ENCODE peak calls at places on chromosome 2, in four cellular contexts. R is aorta; A is stimulated activated CD8-positive, alpha-beta memory T cell treated with anti-CD3 and anti-CD28 coated beads, Interleukin-12 subunit alpha, Interleukin-12 subunit beta, amount 100 ng/mL, for 4 hours; T is AG08396. S is an unnamed sample.

GRCh38 chr2:52473526-52473925 is 1294.1 kb upstream of the CHAC2 start:
- DNase-seq in R (no peak), A (no peak), T (no peak), S (no peak)

GRCh38 chr2:33134086-33134763 is 187.5 kb downstream of the LTBP1 start:
- DNase-seq in R (peak), A (no peak), T (peak), S (no peak)

GRCh38 chr2:138423745-138424144 is 77.8 kb upstream of the SPOPL start:
- DNase-seq in R (no peak), A (no peak), T (no peak), S (no peak)

GRCh38 chr2:15656090-15656489 is 64.4 kb downstream of the DDX1 start:
- DNase-seq in R (no peak), A (no peak), T (no peak), S (no peak)

GRCh38 chr2:117770696-117771095 is 43.8 kb upstream of the DDX18 start:
- DNase-seq in R (no peak), A (no peak), T (no peak), S (no peak)

GRCh38 chr2:98455494-98455976 is 10.9 kb downstream of the INPP4A start:
- DNase-seq in R (no peak), A (no peak), T (no peak), S (no peak)

GRCh38 chr2:60366178-60366577 is 187.3 kb downstream of the BCL11A start:
- DNase-seq in R (no peak), A (no peak), T (no peak), S (no peak)

GRCh38 chr2:105775809-105776559 is 31.3 kb downstream of the NCK2 start:
- DNase-seq in R (no peak), A (no peak), T (no peak), S (no peak)

GRCh38 chr2:224596289-224596688 is 11.1 kb upstream of the CUL3 start:
- DNase-seq in R (no peak), A (no peak), T (no peak), S (no peak)

S was measured in dorsolateral prefrontal cortex.